ENCODE peak calls at places on chromosomes 3 and 15, in eight cellular contexts. One of them, this sample, is unnamed. For H3K4me1, the result is how much of the 10 kb centered on the place peaks cover.

GRCh38 chr3:195909645-195910498 is 1.5 kb upstream of the TNK2 start:
- DNase-seq in kidney: peak
- DNase-seq in neuronal stem cell: peak
- DNase-seq in ovary: peak
- DNase-seq in left lung: peak
- DNase-seq in Peyer's patch: peak
- DNase-seq in PC-3: peak
- DNase-seq in mesenchymal stem cell: peak
- DNase-seq in this sample: peak

GRCh38 chr3:189799366-189799765 is 168.2 kb downstream of the TP63 start:
- DNase-seq in left lung: no peak
- DNase-seq in ovary: no peak
- DNase-seq in neuronal stem cell: no peak
- DNase-seq in mesenchymal stem cell: no peak
- DNase-seq in kidney: no peak
- DNase-seq in Peyer's patch: no peak
- DNase-seq in PC-3: no peak
- DNase-seq in this sample: no peak

GRCh38 chr15:66803182-66803729 is 101.2 kb downstream of the SMAD6 start:
- DNase-seq in left lung: peak
- DNase-seq in kidney: peak
- DNase-seq in PC-3: peak
- DNase-seq in neuronal stem cell: peak
- DNase-seq in ovary: peak
- DNase-seq in mesenchymal stem cell: peak
- DNase-seq in Peyer's patch: peak
- DNase-seq in this sample: peak

GRCh38 chr3:144585953-144586352 is 614.3 kb downstream of the DIPK2A start:
- DNase-seq in mesenchymal stem cell: no peak
- DNase-seq in Peyer's patch: no peak
- DNase-seq in left lung: no peak
- DNase-seq in ovary: no peak
- DNase-seq in kidney: no peak
- DNase-seq in PC-3: no peak
- DNase-seq in neuronal stem cell: no peak
- DNase-seq in this sample: no peak

GRCh38 chr3:65436580-65436979 is 602.1 kb downstream of the MAGI1 start:
- DNase-seq in Peyer's patch: no peak
- DNase-seq in ovary: no peak
- DNase-seq in neuronal stem cell: no peak
- DNase-seq in PC-3: peak
- DNase-seq in kidney: no peak
- DNase-seq in left lung: no peak
- DNase-seq in mesenchymal stem cell: peak
- DNase-seq in this sample: no peak

GRCh38 chr15:79089890-79090486 is 592 bp downstream of the RASGRF1 start:
- DNase-seq in PC-3: no peak
- DNase-seq in kidney: no peak
- DNase-seq in neuronal stem cell: peak
- DNase-seq in Peyer's patch: no peak
- DNase-seq in ovary: no peak
- DNase-seq in mesenchymal stem cell: peak
- DNase-seq in left lung: no peak
- DNase-seq in this sample: no peak

GRCh38 chr15:90624278-90624930 is 92.7 kb upstream of the BLM start:
- DNase-seq in mesenchymal stem cell: no peak
- DNase-seq in Peyer's patch: no peak
- DNase-seq in PC-3: no peak
- DNase-seq in left lung: no peak
- DNase-seq in neuronal stem cell: no peak
- DNase-seq in kidney: no peak
- DNase-seq in ovary: no peak
- DNase-seq in this sample: no peak

GRCh38 chr15:59148160-59148810 is 43.3 kb downstream of the CCNB2 start:
- DNase-seq in neuronal stem cell: no peak
- DNase-seq in left lung: no peak
- DNase-seq in mesenchymal stem cell: no peak
- DNase-seq in ovary: no peak
- DNase-seq in PC-3: no peak
- DNase-seq in kidney: no peak
- DNase-seq in Peyer's patch: no peak
- DNase-seq in this sample: no peak

GRCh38 chr3:136949708-136950107 is 8.1 kb upstream of the IL20RB start:
- DNase-seq in PC-3: no peak
- DNase-seq in neuronal stem cell: no peak
- DNase-seq in ovary: no peak
- DNase-seq in mesenchymal stem cell: no peak
- DNase-seq in left lung: no peak
- DNase-seq in Peyer's patch: no peak
- DNase-seq in kidney: no peak
- DNase-seq in this sample: no peak

GRCh38 chr15:58525926-58526538 is 94.2 kb downstream of the LIPC start:
- DNase-seq in ovary: no peak
- DNase-seq in kidney: no peak
- DNase-seq in mesenchymal stem cell: no peak
- DNase-seq in left lung: no peak
- DNase-seq in PC-3: no peak
- DNase-seq in neuronal stem cell: no peak
- DNase-seq in Peyer's patch: no peak
- DNase-seq in this sample: no peak

GRCh38 chr15:91627473-91628309 is 225.8 kb upstream of the SLCO3A1 start:
- DNase-seq in ovary: peak
- DNase-seq in mesenchymal stem cell: no peak
- DNase-seq in kidney: no peak
- DNase-seq in Peyer's patch: no peak
- DNase-seq in neuronal stem cell: no peak
- DNase-seq in PC-3: no peak
- DNase-seq in left lung: no peak
- DNase-seq in this sample: no peak

GRCh38 chr3:10713656-10714055 is 102.4 kb upstream of the SLC6A11 start:
- DNase-seq in PC-3: no peak
- DNase-seq in ovary: no peak
- DNase-seq in mesenchymal stem cell: no peak
- DNase-seq in left lung: no peak
- DNase-seq in neuronal stem cell: no peak
- DNase-seq in Peyer's patch: no peak
- DNase-seq in kidney: no peak
- DNase-seq in this sample: no peak

GRCh38 chr3:12436514-12437222 is 47.6 kb upstream of the TSEN2 start:
- DNase-seq in ovary: no peak
- DNase-seq in kidney: no peak
- DNase-seq in left lung: no peak
- DNase-seq in mesenchymal stem cell: no peak
- DNase-seq in Peyer's patch: no peak
- DNase-seq in PC-3: peak
- DNase-seq in neuronal stem cell: no peak
- DNase-seq in this sample: no peak

GRCh38 chr15:43509002-43509922 is 8.1 kb upstream of the MAP1A start:
- DNase-seq in PC-3: no peak
- DNase-seq in mesenchymal stem cell: peak
- DNase-seq in Peyer's patch: no peak
- DNase-seq in neuronal stem cell: no peak
- DNase-seq in left lung: no peak
- DNase-seq in ovary: peak
- DNase-seq in kidney: no peak
- DNase-seq in this sample: no peak

GRCh38 chr3:72960812-72961518 is 35.6 kb upstream of the PPP4R2 start:
- DNase-seq in kidney: no peak
- DNase-seq in ovary: peak
- DNase-seq in Peyer's patch: no peak
- DNase-seq in left lung: no peak
- DNase-seq in mesenchymal stem cell: peak
- DNase-seq in neuronal stem cell: no peak
- DNase-seq in PC-3: no peak
- DNase-seq in this sample: no peak

GRCh38 chr15:101203029-101203428 is 48.8 kb downstream of the CHSY1 start:
- DNase-seq in Peyer's patch: no peak
- DNase-seq in neuronal stem cell: no peak
- DNase-seq in mesenchymal stem cell: no peak
- DNase-seq in ovary: no peak
- DNase-seq in left lung: no peak
- DNase-seq in PC-3: no peak
- DNase-seq in kidney: no peak
- DNase-seq in this sample: no peak
- H3K4me1 ChIP-seq in Peyer's patch: under half
- H3K4me1 ChIP-seq in neuronal stem cell: under half
- H3K4me1 ChIP-seq in mesenchymal stem cell: under half
- H3K4me1 ChIP-seq in ovary: under half
- H3K4me1 ChIP-seq in left lung: under half
- H3K4me1 ChIP-seq in PC-3: under half
- H3K4me1 ChIP-seq in kidney: under half
- H3K4me1 ChIP-seq in this sample: under half

GRCh38 chr15:42461261-42461660 is 29.7 kb downstream of the ZNF106 start:
- DNase-seq in mesenchymal stem cell: no peak
- DNase-seq in kidney: no peak
- DNase-seq in PC-3: no peak
- DNase-seq in ovary: no peak
- DNase-seq in Peyer's patch: no peak
- DNase-seq in neuronal stem cell: no peak
- DNase-seq in left lung: no peak
- DNase-seq in this sample: no peak

GRCh38 chr15:42457445-42458442 is 33.2 kb downstream of the ZNF106 start:
- DNase-seq in kidney: peak
- DNase-seq in left lung: no peak
- DNase-seq in ovary: peak
- DNase-seq in mesenchymal stem cell: peak
- DNase-seq in PC-3: no peak
- DNase-seq in Peyer's patch: no peak
- DNase-seq in neuronal stem cell: peak
- DNase-seq in this sample: peak

GRCh38 chr15:42453826-42454225 is 37.1 kb downstream of the ZNF106 start:
- DNase-seq in PC-3: no peak
- DNase-seq in mesenchymal stem cell: no peak
- DNase-seq in kidney: no peak
- DNase-seq in neuronal stem cell: no peak
- DNase-seq in left lung: no peak
- DNase-seq in ovary: no peak
- DNase-seq in Peyer's patch: no peak
- DNase-seq in this sample: no peak

GRCh38 chr15:42456539-42456938 is 34.4 kb downstream of the ZNF106 start:
- DNase-seq in mesenchymal stem cell: no peak
- DNase-seq in ovary: no peak
- DNase-seq in kidney: no peak
- DNase-seq in neuronal stem cell: no peak
- DNase-seq in PC-3: no peak
- DNase-seq in left lung: no peak
- DNase-seq in Peyer's patch: no peak
- DNase-seq in this sample: no peak

DNA sequence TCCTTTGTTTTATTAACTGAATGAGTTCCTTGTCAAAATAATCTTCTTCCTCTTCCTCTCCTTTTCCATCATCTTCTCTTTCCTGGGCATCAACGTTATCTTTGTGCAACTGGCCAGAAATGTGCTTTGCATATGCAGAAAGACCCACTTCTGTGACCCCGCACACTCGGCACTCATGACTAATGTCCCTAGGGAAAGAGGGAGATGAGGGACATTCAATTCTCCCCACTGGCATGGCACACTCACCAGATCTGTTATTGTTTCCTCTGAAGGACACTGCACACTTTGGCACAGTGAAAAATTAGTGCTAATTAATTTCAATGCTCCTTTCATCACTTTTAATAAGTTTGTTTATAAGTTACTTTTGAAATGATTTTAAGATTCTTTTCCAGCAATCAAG is 34.0 kb downstream of the ZNF106 start:
- DNase-seq in PC-3: no peak
- DNase-seq in neuronal stem cell: no peak
- DNase-seq in mesenchymal stem cell: peak
- DNase-seq in kidney: no peak
- DNase-seq in ovary: no peak
- DNase-seq in Peyer's patch: no peak
- DNase-seq in left lung: no peak
- DNase-seq in this sample: no peak
- H3K4me3 ChIP-seq in PC-3: no peak
- H3K4me3 ChIP-seq in neuronal stem cell: no peak
- H3K4me3 ChIP-seq in mesenchymal stem cell: peak
- H3K4me3 ChIP-seq in kidney: peak
- H3K4me3 ChIP-seq in ovary: peak
- H3K4me3 ChIP-seq in Peyer's patch: peak
- H3K4me3 ChIP-seq in left lung: no peak
- H3K4me3 ChIP-seq in this sample: peak

DNA sequence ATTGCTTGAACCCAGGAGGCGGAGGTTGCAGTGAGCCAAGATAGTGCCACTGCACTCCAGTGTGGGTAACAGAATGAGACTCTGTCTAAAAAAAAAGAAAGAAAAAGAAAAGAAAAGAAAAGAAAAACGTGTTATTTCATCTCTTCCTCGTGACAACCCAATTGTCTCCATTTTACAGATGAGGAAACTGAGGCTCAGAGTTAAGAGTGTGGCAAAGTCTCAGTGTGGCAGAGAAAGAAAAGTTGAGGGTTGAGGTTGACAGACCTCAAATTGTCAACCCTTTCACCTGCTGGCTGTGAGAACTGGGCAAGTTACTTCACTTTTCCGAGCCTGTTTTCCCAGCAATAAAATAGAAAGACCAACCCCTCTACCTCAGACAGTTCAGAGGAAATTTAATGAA is 59.6 kb downstream of the TM4SF4 start:
- DNase-seq in PC-3: no peak
- DNase-seq in neuronal stem cell: no peak
- DNase-seq in Peyer's patch: no peak
- DNase-seq in kidney: no peak
- DNase-seq in left lung: no peak
- DNase-seq in ovary: no peak
- DNase-seq in mesenchymal stem cell: no peak
- DNase-seq in this sample: no peak
- H3K27ac ChIP-seq in PC-3: no peak
- H3K27ac ChIP-seq in neuronal stem cell: no peak
- H3K27ac ChIP-seq in Peyer's patch: no peak
- H3K27ac ChIP-seq in kidney: no peak
- H3K27ac ChIP-seq in left lung: peak
- H3K27ac ChIP-seq in ovary: peak
- H3K27ac ChIP-seq in mesenchymal stem cell: peak
- H3K27ac ChIP-seq in this sample: no peak

GRCh38 chr3:49017646-49017977 is 768 bp downstream of the DALRD3 start:
- DNase-seq in ovary: no peak
- DNase-seq in PC-3: peak
- DNase-seq in kidney: no peak
- DNase-seq in left lung: no peak
- DNase-seq in Peyer's patch: no peak
- DNase-seq in neuronal stem cell: no peak
- DNase-seq in mesenchymal stem cell: no peak
- DNase-seq in this sample: no peak

GRCh38 chr3:49017978-49018706 is at the start of gene DALRD3:
- DNase-seq in left lung: peak
- DNase-seq in neuronal stem cell: peak
- DNase-seq in PC-3: peak
- DNase-seq in kidney: peak
- DNase-seq in mesenchymal stem cell: peak
- DNase-seq in Peyer's patch: peak
- DNase-seq in ovary: peak
- DNase-seq in this sample: peak

GRCh38 chr3:49019941-49020334 is 1.6 kb upstream of the DALRD3 start:
- DNase-seq in kidney: no peak
- DNase-seq in Peyer's patch: no peak
- DNase-seq in neuronal stem cell: no peak
- DNase-seq in ovary: peak
- DNase-seq in PC-3: peak
- DNase-seq in left lung: no peak
- DNase-seq in mesenchymal stem cell: peak
- DNase-seq in this sample: no peak

GRCh38 chr3:49017229-49017615 is 1.2 kb downstream of the DALRD3 start:
- DNase-seq in mesenchymal stem cell: peak
- DNase-seq in Peyer's patch: no peak
- DNase-seq in kidney: peak
- DNase-seq in left lung: no peak
- DNase-seq in neuronal stem cell: no peak
- DNase-seq in ovary: no peak
- DNase-seq in PC-3: no peak
- DNase-seq in this sample: no peak

GRCh38 chr3:49018707-49019006 is 277 bp upstream of the DALRD3 start:
- DNase-seq in PC-3: peak
- DNase-seq in neuronal stem cell: no peak
- DNase-seq in Peyer's patch: no peak
- DNase-seq in mesenchymal stem cell: no peak
- DNase-seq in ovary: no peak
- DNase-seq in left lung: no peak
- DNase-seq in kidney: no peak
- DNase-seq in this sample: no peak
- H3K4me1 ChIP-seq in PC-3: under half
- H3K4me1 ChIP-seq in neuronal stem cell: under half
- H3K4me1 ChIP-seq in Peyer's patch: under half
- H3K4me1 ChIP-seq in mesenchymal stem cell: under half
- H3K4me1 ChIP-seq in ovary: under half
- H3K4me1 ChIP-seq in left lung: under half
- H3K4me1 ChIP-seq in kidney: under half
- H3K4me1 ChIP-seq in this sample: under half